ENCODE peak calls at places on chromosomes 3 and 15, in four cellular contexts. W is Panc1, C is H1, F is OCI-LY7. E is an unnamed sample.

GRCh38 chr3:133927543-133928066 is 31.9 kb upstream of the RAB6B start:
- DNase-seq in W (no peak), C (no peak), F (peak; percentile 45), E (no peak)

GRCh38 chr3:99357131-99357530 is 281.3 kb upstream of the COL8A1 start:
- DNase-seq in W (no peak), C (no peak), F (no peak), E (no peak)

GRCh38 chr3:43019168-43019765 is 40.2 kb downstream of the GASK1A start:
- DNase-seq in W (no peak), C (no peak), F (no peak), E (no peak)

GRCh38 chr3:9777695-9778023 is 7.9 kb upstream of the CAMK1 start:
- DNase-seq in W (no peak), C (no peak), F (no peak), E (no peak)

GRCh38 chr3:47283596-47284364 is 1.0 kb downstream of the KLHL18 start:
- DNase-seq in W (no peak), C (no peak), F (peak; percentile 52), E (no peak)

GRCh38 chr3:113174806-113175490 is 36.4 kb upstream of the BOC start:
- DNase-seq in W (no peak), C (no peak), F (no peak), E (no peak)

GRCh38 chr15:41506796-41507341 is 6.8 kb downstream of the LTK start:
- DNase-seq in W (no peak), C (no peak), F (peak; percentile 19), E (no peak)

GRCh38 chr15:65100427-65100826 is 14.6 kb downstream of the UBAP1L start:
- DNase-seq in W (no peak), C (no peak), F (no peak), E (no peak)

GRCh38 chr15:43911235-43911661 is 84.4 kb downstream of the WDR76 start:
- DNase-seq in W (peak; percentile 41), C (no peak), F (no peak), E (no peak)

GRCh38 chr3:42301446-42302175 is 35.6 kb upstream of the CCK start:
- DNase-seq in W (no peak), C (no peak), F (no peak), E (no peak)

GRCh38 chr3:177835008-177835407 is 637.7 kb upstream of the TBL1XR1 start:
- DNase-seq in W (no peak), C (no peak), F (no peak), E (no peak)

GRCh38 chr15:63111481-63111880 is 10.2 kb upstream of the LACTB start:
- DNase-seq in W (no peak), C (no peak), F (no peak), E (no peak)

GRCh38 chr3:69354948-69355347 is 30.9 kb downstream of the FRMD4B start:
- DNase-seq in W (no peak), C (no peak), F (no peak), E (no peak)

GRCh38 chr3:82743196-82743595 is 981.8 kb upstream of the GBE1 start:
- DNase-seq in W (no peak), C (no peak), F (no peak), E (no peak)

GRCh38 chr3:42172047-42172654 is 81.0 kb downstream of the TRAK1 start:
- DNase-seq in W (no peak), C (no peak), F (no peak), E (no peak)

GRCh38 chr3:134350266-134350665 is 24.0 kb downstream of the AMOTL2 start:
- DNase-seq in W (no peak), C (no peak), F (no peak), E (no peak)

GRCh38 chr15:62931650-62932049 is 110.9 kb upstream of the TPM1 start:
- DNase-seq in W (no peak), C (no peak), F (no peak), E (no peak)

GRCh38 chr3:129336093-129336706 is 57.5 kb downstream of the HMCES start:
- DNase-seq in W (no peak), C (no peak), F (no peak), E (no peak)

GRCh38 chr15:62786123-62786825 is 256.3 kb upstream of the TPM1 start:
- DNase-seq in W (no peak), C (no peak), F (no peak), E (no peak)

GRCh38 chr3:7618606-7619005 is 757.7 kb downstream of the GRM7 start:
- DNase-seq in W (no peak), C (no peak), F (no peak), E (no peak)

GRCh38 chr15:90557651-90558084 is 27.9 kb downstream of the CRTC3 start:
- DNase-seq in W (no peak), C (no peak), F (no peak), E (no peak)

GRCh38 chr15:74783072-74783807 is 1.4 kb downstream of the CSK start:
- DNase-seq in W (no peak), C (no peak), F (peak; percentile 83), E (no peak)

GRCh38 chr15:71295242-71296031 is 180.2 kb downstream of the THSD4 start:
- DNase-seq in W (peak; percentile 99), C (peak; percentile 7), F (no peak), E (no peak)

GRCh38 chr3:58565621-58566397 is 11.4 kb downstream of the FAM107A start:
- DNase-seq in W (no peak), C (no peak), F (peak; percentile 31), E (peak; percentile 24)

GRCh38 chr3:183911763-183912506 is 27.3 kb upstream of the PARL start:
- DNase-seq in W (peak; percentile 10), C (no peak), F (no peak), E (no peak)

GRCh38 chr3:174035317-174035886 is 637.9 kb downstream of the NLGN1 start:
- DNase-seq in W (no peak), C (no peak), F (no peak), E (peak; percentile 4)

DNA sequence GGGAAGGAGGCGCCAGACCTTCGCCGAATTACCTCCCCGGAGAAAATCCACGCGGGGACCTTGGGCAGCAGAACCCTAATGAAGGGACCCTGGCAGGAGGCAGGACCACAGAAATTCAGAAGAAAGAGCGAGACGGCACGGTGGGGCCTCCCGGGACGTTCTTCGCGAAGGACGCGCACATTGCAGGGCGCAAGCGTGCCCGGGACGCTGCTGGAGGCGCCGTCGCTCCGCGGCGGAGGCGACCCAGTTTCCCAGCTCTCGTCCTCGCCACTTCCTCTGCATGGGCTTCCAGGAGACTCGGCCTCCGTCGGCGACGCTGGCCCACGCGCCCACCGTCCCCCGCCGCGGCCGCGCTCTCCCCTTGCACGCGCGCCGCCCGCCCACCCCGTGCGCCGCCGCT is 31.9 kb upstream of the SMAD3 start:
- DNase-seq in W (no peak), C (no peak), F (no peak), E (no peak)
- H3K4me3 ChIP-seq in W (no peak overlapping the region), C (peak overlapping the region; percentile 1), F (no peak overlapping the region), E (no peak overlapping the region)

GRCh38 chr3:172591876-172592771 is 68.9 kb upstream of the TNFSF10 start:
- DNase-seq in W (no peak), C (no peak), F (no peak), E (peak; percentile 89)
- H3K4me3 ChIP-seq in W (no peak overlapping the region), C (no peak overlapping the region), F (no peak overlapping the region), E (peak overlapping the region; percentile 8)

GRCh38 chr3:115627180-115628074 is 4.1 kb downstream of the GAP43 start:
- DNase-seq in W (no peak), C (no peak), F (no peak), E (no peak)
- H3K4me3 ChIP-seq in W (no peak overlapping the region), C (no peak overlapping the region), F (no peak overlapping the region), E (no peak overlapping the region)

DNA sequence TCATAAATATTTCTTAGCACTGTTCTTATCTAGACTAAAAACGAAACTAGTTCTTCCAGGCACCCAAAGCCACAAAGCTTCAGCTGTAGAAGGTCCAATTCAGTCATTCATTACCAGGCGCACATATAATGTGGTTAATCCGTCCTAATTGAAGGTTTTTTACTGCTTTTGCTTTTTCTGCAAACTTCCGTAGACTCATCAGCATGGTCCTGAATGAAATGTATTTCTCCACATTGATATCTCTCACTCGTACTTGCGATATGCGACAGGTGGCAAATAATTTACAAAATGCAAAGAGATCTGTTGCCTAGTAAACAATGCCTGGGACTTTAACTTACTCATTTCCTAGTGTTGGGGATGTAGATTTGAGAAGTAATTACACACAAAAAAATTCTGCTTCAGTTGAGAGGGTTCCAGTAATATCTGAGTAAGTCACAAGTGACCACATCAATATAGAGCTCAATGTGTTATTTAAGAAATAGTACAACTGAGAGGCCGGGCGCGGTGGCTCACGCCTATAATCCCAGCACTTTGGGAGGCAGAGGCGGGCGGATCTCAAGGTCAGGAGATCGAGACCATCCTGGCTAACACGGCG is 75.0 kb upstream of the MBNL1 start:
- DNase-seq in W (no peak), C (no peak), F (peak; percentile 32), E (peak; percentile 44)
- H3K4me3 ChIP-seq in W (peak overlapping the region; percentile 43), C (no peak overlapping the region), F (peak overlapping the region; percentile 64), E (peak overlapping the region; percentile 35)

GRCh38 chr15:56631765-56632164 is 101.5 kb downstream of the ZNF280D start:
- DNase-seq in W (no peak), C (no peak), F (no peak), E (no peak)

DNA sequence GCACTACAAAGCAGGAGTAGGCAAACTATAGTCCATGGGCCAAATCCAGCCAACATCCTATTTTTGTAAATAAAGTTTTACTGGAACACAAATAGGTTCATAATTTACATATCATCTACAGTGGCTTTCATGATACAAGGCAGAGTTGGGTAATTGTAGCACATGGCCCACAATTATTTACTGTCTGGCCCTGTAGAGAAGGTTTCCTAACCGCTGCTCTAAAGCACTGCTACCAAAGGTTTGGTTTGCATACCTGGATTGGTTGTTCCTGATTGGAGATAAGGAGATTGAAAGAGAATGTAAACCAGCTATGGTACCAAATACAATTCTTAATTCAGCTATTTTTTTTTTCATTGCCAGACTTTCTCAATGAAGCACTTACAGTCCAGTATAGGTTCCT is 104.2 kb downstream of the ZNF280D start:
- DNase-seq in W (no peak), C (no peak), F (no peak), E (no peak)
- H3K4me3 ChIP-seq in W (no peak overlapping the region), C (no peak overlapping the region), F (no peak overlapping the region), E (no peak overlapping the region)

DNA sequence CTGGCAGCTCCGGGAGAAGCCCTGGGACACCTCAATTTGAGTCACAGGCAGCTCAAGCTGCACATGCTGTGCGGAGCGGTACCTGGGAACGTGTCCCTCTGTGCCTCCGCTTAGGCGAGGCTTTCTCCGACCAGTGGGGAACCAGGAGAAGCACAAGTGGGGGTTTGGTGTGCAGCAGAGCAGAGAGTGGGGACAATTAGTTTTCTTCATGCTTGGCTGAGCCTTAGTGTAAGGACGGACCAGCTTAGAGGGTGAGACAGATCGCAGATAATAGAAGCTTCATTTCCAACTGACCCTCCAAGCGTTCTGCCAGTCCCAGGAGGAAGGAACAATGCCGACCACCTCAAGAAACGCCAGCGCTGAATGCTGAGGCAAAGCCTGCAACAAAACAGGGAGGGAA is 88.4 kb downstream of the SOX14 start:
- DNase-seq in W (no peak), C (no peak), F (no peak), E (no peak)
- H3K4me3 ChIP-seq in W (no peak overlapping the region), C (no peak overlapping the region), F (no peak overlapping the region), E (no peak overlapping the region)

GRCh38 chr15:99121691-99122410 is 17.0 kb downstream of the SYNM start:
- DNase-seq in W (no peak), C (no peak), F (no peak), E (no peak)

GRCh38 chr15:99120050-99120777 is 15.3 kb downstream of the SYNM start:
- DNase-seq in W (no peak), C (no peak), F (no peak), E (no peak)

GRCh38 chr15:99122831-99123705 is 18.2 kb downstream of the SYNM start:
- DNase-seq in W (no peak), C (no peak), F (no peak), E (no peak)

GRCh38 chr15:99118801-99119546 is 14.1 kb downstream of the SYNM start:
- DNase-seq in W (no peak), C (no peak), F (no peak), E (no peak)

GRCh38 chr15:99121207-99121606 is 16.3 kb downstream of the SYNM start:
- DNase-seq in W (no peak), C (no peak), F (no peak), E (no peak)
- H3K4me3 ChIP-seq in W (no peak overlapping the region), C (no peak overlapping the region), F (no peak overlapping the region), E (no peak overlapping the region)

GRCh38 chr3:50204052-50204803 is 843 bp upstream of the SLC38A3 start:
- DNase-seq in W (no peak), C (no peak), F (no peak), E (no peak)
- H3K4me3 ChIP-seq in W (no peak overlapping the region), C (no peak overlapping the region), F (no peak overlapping the region), E (no peak overlapping the region)